ENCODE peak calls at places on chromosomes 6 and 20, in five cellular contexts. D is NB4, Y is fibroblast of mammary gland, H is H9, W is GM12865. U is an unnamed sample.

GRCh38 chr6:151340206-151340978 is 51.0 kb downstream of the ZBTB2 start:
- DNase-seq in Y (no peak), W (no peak), D (no peak), H (no peak), U (no peak)

GRCh38 chr6:168157272-168158007 is 78.4 kb upstream of the FRMD1 start:
- DNase-seq in Y (peak; percentile 76), W (no peak), H (peak; percentile 29), D (no peak), U (peak; percentile 72)

GRCh38 chr6:167506443-167507231 is 181.8 kb downstream of the TTLL2 start:
- DNase-seq in W (no peak), H (no peak), D (no peak), Y (no peak), U (no peak)

GRCh38 chr6:54717849-54718455 is 128.6 kb upstream of the FAM83B start:
- DNase-seq in W (peak; percentile 71), H (peak; percentile 52), D (peak; percentile 54), Y (peak; percentile 51), U (peak; percentile 20)

GRCh38 chr20:3340443-3340842 is 67.0 kb downstream of the DNAAF9 start:
- DNase-seq in W (no peak), H (no peak), D (no peak), Y (peak; percentile 54), U (no peak)

GRCh38 chr20:31568041-31568731 is 36.9 kb upstream of the ID1 start:
- DNase-seq in Y (no peak), W (no peak), D (no peak), H (no peak), U (no peak)

GRCh38 chr6:165986647-165987482 is 180.8 kb downstream of the TBXT start:
- DNase-seq in W (no peak), Y (peak; percentile 30), D (peak; percentile 29), H (no peak), U (no peak)

GRCh38 chr20:45410887-45411286 is 2.8 kb downstream of the DBNDD2 start:
- DNase-seq in W (no peak), D (no peak), H (no peak), Y (no peak), U (no peak)

GRCh38 chr6:113669641-113670040 is 187.5 kb upstream of the MARCKS start:
- DNase-seq in D (no peak), Y (no peak), H (no peak), W (no peak), U (no peak)

GRCh38 chr20:10508060-10508459 is 73.0 kb downstream of the SLX4IP start:
- DNase-seq in W (no peak), H (no peak), D (no peak), Y (peak; percentile 67), U (peak; percentile 5)

GRCh38 chr6:111748247-111748647 is 125.0 kb downstream of the FYN start:
- DNase-seq in Y (no peak), D (no peak), H (no peak), W (peak; percentile 78), U (no peak)

GRCh38 chr6:87065117-87065516 is 29.8 kb downstream of the CGA start:
- DNase-seq in H (no peak), Y (no peak), D (no peak), W (no peak), U (no peak)

GRCh38 chr6:17987576-17988421 is at the start of gene KIF13A:
- DNase-seq in W (peak; percentile 72), Y (peak; percentile 49), H (peak; percentile 43), D (peak; percentile 55), U (peak; percentile 46)

GRCh38 chr20:49591217-49591865 is 23.4 kb upstream of the PTGIS start:
- DNase-seq in H (no peak), W (no peak), Y (no peak), D (no peak), U (no peak)

GRCh38 chr6:39166189-39166917 is 51.4 kb upstream of the SAYSD1 start:
- DNase-seq in H (peak; percentile 94), Y (peak; percentile 48), W (peak; percentile 79), D (peak; percentile 83), U (peak; percentile 12)

GRCh38 chr6:31729979-31730630 is 1.0 kb upstream of the DDAH2 start:
- DNase-seq in W (peak; percentile 78), Y (peak; percentile 84), D (peak; percentile 91), H (peak; percentile 94), U (peak; percentile 80)

GRCh38 chr6:31728767-31729514 is at the start of gene DDAH2:
- DNase-seq in W (no peak), H (no peak), D (no peak), Y (no peak), U (no peak)

GRCh38 chr6:31730631-31731086 is 1.6 kb upstream of the DDAH2 start:
- DNase-seq in W (no peak), H (peak; percentile 39), Y (no peak), D (peak; percentile 32), U (no peak)

GRCh38 chr6:31727717-31728671 is 1.1 kb downstream of the DDAH2 start:
- DNase-seq in H (no peak), W (peak; percentile 83), Y (no peak), D (no peak), U (no peak)

DNA sequence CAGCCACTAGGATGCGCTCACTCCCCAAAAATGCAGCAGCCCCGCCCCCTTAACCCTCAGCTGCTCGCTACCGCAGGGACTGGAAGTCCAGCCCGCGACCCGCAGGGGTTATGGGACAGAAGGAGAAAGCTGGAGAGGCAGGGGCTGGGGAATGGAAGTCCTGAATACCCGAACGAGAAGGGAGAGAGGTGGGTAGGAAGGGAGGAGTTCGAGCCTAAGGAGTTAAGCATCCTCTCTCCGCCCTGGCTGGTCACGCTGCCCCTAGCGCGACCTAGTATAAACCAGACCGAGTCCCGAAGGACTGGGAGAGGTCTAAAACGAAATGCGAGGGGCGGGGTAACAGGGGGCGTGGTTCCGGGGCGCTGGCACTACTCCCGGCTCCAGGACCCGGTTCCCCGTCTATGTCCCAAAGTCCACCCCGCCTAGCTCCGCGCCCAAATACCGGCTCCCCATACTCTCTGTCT is 448 bp upstream of the DDAH2 start:
- DNase-seq in Y (peak; percentile 88), D (peak; percentile 94), W (peak; percentile 88), H (peak; percentile 95), U (peak; percentile 85)
- TF ChIP-seq CTCF in Y (no peak), D (peak; percentile 83), W (peak; percentile 75), H (peak; percentile 81), U (peak; percentile 75)

DNA sequence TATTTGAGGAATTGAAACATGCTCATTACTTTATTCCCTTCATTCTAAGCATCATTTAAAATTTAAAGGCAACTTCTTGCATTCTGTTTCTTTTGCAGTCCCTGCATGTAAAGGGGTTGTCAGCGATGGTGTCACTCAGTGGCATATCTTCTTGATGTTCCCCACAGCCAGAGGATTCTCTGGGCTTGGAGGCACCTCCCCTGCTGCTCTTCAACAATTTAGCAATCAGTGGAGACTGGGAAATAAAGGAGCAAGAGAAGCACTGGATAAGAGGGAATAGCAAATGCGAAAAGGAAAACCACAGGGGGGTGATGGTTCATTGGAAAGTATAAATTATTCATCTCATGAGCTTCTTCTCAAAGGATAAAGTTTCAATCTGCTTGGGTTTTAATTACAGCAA is 30.7 kb upstream of the MC3R start:
- DNase-seq in Y (no peak), H (peak; percentile 37), W (no peak), D (no peak), U (no peak)
- TF ChIP-seq CTCF in Y (no peak), H (no peak), W (no peak), D (no peak), U (no peak)

GRCh38 chr6:32111424-32112066 is 2.4 kb upstream of the TNXB start:
- DNase-seq in Y (no peak), D (no peak), H (no peak), W (no peak), U (no peak)

GRCh38 chr6:32114853-32115252 is 5.7 kb upstream of the TNXB start:
- DNase-seq in H (no peak), D (no peak), Y (peak; percentile 76), W (no peak), U (peak; percentile 91)

GRCh38 chr6:32115623-32116022 is 6.5 kb upstream of the TNXB start:
- DNase-seq in W (no peak), D (no peak), Y (no peak), H (no peak), U (no peak)

GRCh38 chr6:32112436-32112980 is 3.4 kb upstream of the TNXB start:
- DNase-seq in Y (peak; percentile 34), W (no peak), H (no peak), D (no peak), U (no peak)

GRCh38 chr6:32113386-32114352 is 4.5 kb upstream of the TNXB start:
- DNase-seq in Y (peak; percentile 99), H (peak; percentile 78), W (no peak), D (no peak), U (peak; percentile 99)
- TF ChIP-seq CTCF in Y (peak; percentile 74), H (peak; percentile 46), W (no peak), D (no peak), U (peak; percentile 76)

GRCh38 chr20:37090357-37090871 is 5.4 kb downstream of the RBL1 start:
- DNase-seq in H (no peak), Y (no peak), W (no peak), D (peak; percentile 12), U (no peak)

GRCh38 chr20:37096415-37097039 is 730 bp upstream of the RBL1 start:
- DNase-seq in H (no peak), W (peak; percentile 71), Y (no peak), D (peak; percentile 56), U (no peak)

GRCh38 chr20:37095108-37095608 is 639 bp downstream of the RBL1 start:
- DNase-seq in H (no peak), W (peak; percentile 75), D (peak; percentile 68), Y (peak; percentile 37), U (no peak)

DNA sequence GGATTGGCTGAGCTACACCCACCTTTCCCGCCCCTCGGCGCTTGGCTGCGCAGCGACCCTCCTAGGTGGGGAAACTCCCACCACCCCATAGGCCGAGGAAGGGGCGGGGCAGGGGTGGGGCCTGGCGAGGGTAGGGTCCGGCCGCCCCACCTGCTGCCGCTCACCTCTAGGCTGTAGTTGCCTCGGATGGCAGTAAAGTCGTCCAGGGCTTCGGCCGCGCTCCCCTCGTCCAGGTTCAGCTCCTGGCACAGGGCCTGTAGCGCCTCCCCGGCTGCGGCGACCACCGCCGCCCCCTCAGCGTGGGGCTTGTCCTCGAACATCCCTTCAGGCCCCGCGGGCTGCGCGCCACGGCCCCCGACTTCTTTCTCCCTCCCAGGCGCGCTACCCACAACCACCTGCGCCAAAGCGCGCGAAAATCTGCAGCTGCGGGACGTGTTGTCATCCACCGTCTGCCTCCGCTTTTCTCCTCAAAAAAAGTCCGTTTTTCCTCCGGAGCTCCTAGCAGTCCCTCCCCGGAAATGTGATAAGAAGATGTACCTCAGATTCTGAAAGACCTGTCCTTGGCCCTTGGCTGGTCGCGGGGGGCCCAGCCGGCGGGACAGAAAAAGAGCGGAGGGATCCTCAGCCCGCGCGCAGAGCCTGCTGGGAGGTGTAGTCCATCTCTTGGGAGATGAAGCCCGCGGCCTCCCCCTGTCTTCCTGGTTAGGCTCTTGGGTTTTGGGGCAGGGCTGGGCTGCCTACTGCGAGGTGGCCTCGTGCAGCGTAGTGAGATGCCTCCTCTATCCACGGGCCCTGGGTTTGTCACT is at the start of gene RBL1:
- DNase-seq in Y (peak; percentile 82), D (peak; percentile 96), W (peak; percentile 95), H (peak; percentile 95), U (peak; percentile 71)
- TF ChIP-seq CTCF in Y (peak; percentile 40), D (no peak), W (no peak), H (peak; percentile 32), U (peak; percentile 46)

GRCh38 chr20:59576216-59576953 is 28.0 kb upstream of the PHACTR3 start:
- DNase-seq in W (no peak), H (peak; percentile 62), Y (no peak), D (no peak), U (no peak)
- TF ChIP-seq CTCF in W (no peak), H (peak; percentile 46), Y (no peak), D (no peak), U (no peak)